ENCODE peak calls at places on chromosome 13, in four cellular contexts. P is COR-L47; J is upper lobe of right lung; G is activated CD4-positive, alpha-beta T cell treated with anti-CD3 and anti-CD28 coated beads, Interleukin-2, amount 50 U/mL, for 1 hour. K is an unnamed sample.

GRCh38 chr13:113561417-113562084 is 23.0 kb upstream of the TFDP1 start:
- DNase-seq in P (no peak), J (peak; percentile 57), G (no peak), K (no peak)

GRCh38 chr13:38628554-38628953 is 58.3 kb upstream of the FREM2 start:
- DNase-seq in J (no peak), P (no peak), G (no peak), K (no peak)

GRCh38 chr13:102003848-102004570 is 397.8 kb downstream of the FGF14 start:
- DNase-seq in J (no peak), P (no peak), G (no peak), K (no peak)

GRCh38 chr13:59538512-59538911 is 625.2 kb downstream of the DIAPH3 start:
- DNase-seq in J (no peak), G (no peak), P (no peak), K (no peak)

GRCh38 chr13:98300956-98301641 is 124.0 kb upstream of the RNF113B start:
- DNase-seq in P (no peak), J (no peak), G (no peak), K (no peak)

GRCh38 chr13:84362777-84363176 is 480.5 kb upstream of the SLITRK1 start:
- DNase-seq in G (no peak), J (no peak), P (no peak), K (no peak)

GRCh38 chr13:114225610-114226009 is 9.1 kb upstream of the CDC16 start:
- DNase-seq in J (no peak), P (no peak), G (peak; percentile 16), K (no peak)

GRCh38 chr13:92938481-92939020 is 288.1 kb upstream of the GPC6 start:
- DNase-seq in J (no peak), P (no peak), G (no peak), K (no peak)

GRCh38 chr13:66895780-66896179 is 334.4 kb downstream of the PCDH9 start:
- DNase-seq in J (no peak), P (no peak), G (no peak), K (no peak)

GRCh38 chr13:55815458-55816033 is 1325.2 kb upstream of the PRR20A start:
- DNase-seq in J (no peak), G (no peak), P (no peak), K (no peak)

GRCh38 chr13:98313938-98314292 is 136.8 kb upstream of the RNF113B start:
- DNase-seq in P (no peak), G (no peak), J (no peak), K (no peak)

GRCh38 chr13:49185264-49185663 is 34.9 kb upstream of the MLNR start:
- DNase-seq in G (no peak), J (no peak), P (no peak), K (no peak)